ENCODE peak calls at places on chromosome 14, in six cellular contexts. One of them, this sample, is unnamed.
A peak's percentile ranks its signal among the peaks of the same experiment; 100 is the strongest.

GRCh38 chr14:77139540-77140342 is 1.9 kb downstream of the ZDHHC22 start:
- DNase-seq in pancreas: no peak
- DNase-seq in glutamatergic neuron: peak; percentile 86
- DNase-seq in activated naive CD4-positive, alpha-beta T cell: no peak
- DNase-seq in lung microvascular endothelial cell: peak; percentile 35
- DNase-seq in non-pigmented ciliary epithelial cell: no peak
- DNase-seq in this sample: no peak

GRCh38 chr14:75372260-75372659 is 55.6 kb upstream of the JDP2 start:
- DNase-seq in non-pigmented ciliary epithelial cell: no peak
- DNase-seq in lung microvascular endothelial cell: no peak
- DNase-seq in pancreas: no peak
- DNase-seq in activated naive CD4-positive, alpha-beta T cell: no peak
- DNase-seq in glutamatergic neuron: no peak
- DNase-seq in this sample: no peak

GRCh38 chr14:22472935-22473854 is 115.8 kb downstream of the DAD1 start:
- DNase-seq in activated naive CD4-positive, alpha-beta T cell: no peak
- DNase-seq in non-pigmented ciliary epithelial cell: no peak
- DNase-seq in lung microvascular endothelial cell: peak; percentile 67
- DNase-seq in pancreas: no peak
- DNase-seq in glutamatergic neuron: no peak
- DNase-seq in this sample: peak; percentile 10

GRCh38 chr14:91929700-91930099 is 17.8 kb downstream of the FBLN5 start:
- DNase-seq in non-pigmented ciliary epithelial cell: no peak
- DNase-seq in activated naive CD4-positive, alpha-beta T cell: no peak
- DNase-seq in glutamatergic neuron: no peak
- DNase-seq in lung microvascular endothelial cell: peak; percentile 16
- DNase-seq in pancreas: no peak
- DNase-seq in this sample: no peak

GRCh38 chr14:36751116-36751515 is 89.5 kb downstream of the PAX9 start:
- DNase-seq in non-pigmented ciliary epithelial cell: no peak
- DNase-seq in lung microvascular endothelial cell: no peak
- DNase-seq in pancreas: no peak
- DNase-seq in activated naive CD4-positive, alpha-beta T cell: no peak
- DNase-seq in glutamatergic neuron: no peak
- DNase-seq in this sample: no peak

GRCh38 chr14:42664185-42664584 is 1057.5 kb downstream of the LRFN5 start:
- DNase-seq in lung microvascular endothelial cell: no peak
- DNase-seq in pancreas: no peak
- DNase-seq in non-pigmented ciliary epithelial cell: no peak
- DNase-seq in activated naive CD4-positive, alpha-beta T cell: no peak
- DNase-seq in glutamatergic neuron: no peak
- DNase-seq in this sample: no peak

GRCh38 chr14:90061849-90062794 is at the start of gene KCNK13:
- DNase-seq in activated naive CD4-positive, alpha-beta T cell: no peak
- DNase-seq in non-pigmented ciliary epithelial cell: no peak
- DNase-seq in lung microvascular endothelial cell: peak; percentile 15
- DNase-seq in pancreas: peak; percentile 9
- DNase-seq in glutamatergic neuron: peak; percentile 48
- DNase-seq in this sample: no peak

GRCh38 chr14:65461730-65462129 is 49.2 kb downstream of the FUT8 start:
- DNase-seq in non-pigmented ciliary epithelial cell: no peak
- DNase-seq in lung microvascular endothelial cell: peak; percentile 34
- DNase-seq in glutamatergic neuron: no peak
- DNase-seq in pancreas: no peak
- DNase-seq in activated naive CD4-positive, alpha-beta T cell: no peak
- DNase-seq in this sample: no peak

GRCh38 chr14:22047105-22047504 is 373.5 kb upstream of the OR4E1 start:
- DNase-seq in activated naive CD4-positive, alpha-beta T cell: no peak
- DNase-seq in non-pigmented ciliary epithelial cell: no peak
- DNase-seq in glutamatergic neuron: no peak
- DNase-seq in pancreas: no peak
- DNase-seq in lung microvascular endothelial cell: peak; percentile 11
- DNase-seq in this sample: no peak

GRCh38 chr14:74257988-74258704 is 18.9 kb downstream of the VSX2 start:
- DNase-seq in activated naive CD4-positive, alpha-beta T cell: no peak
- DNase-seq in glutamatergic neuron: peak; percentile 78
- DNase-seq in lung microvascular endothelial cell: no peak
- DNase-seq in pancreas: no peak
- DNase-seq in non-pigmented ciliary epithelial cell: no peak
- DNase-seq in this sample: no peak

GRCh38 chr14:36747411-36748184 is 85.9 kb downstream of the PAX9 start:
- DNase-seq in activated naive CD4-positive, alpha-beta T cell: no peak
- DNase-seq in glutamatergic neuron: no peak
- DNase-seq in pancreas: no peak
- DNase-seq in non-pigmented ciliary epithelial cell: no peak
- DNase-seq in lung microvascular endothelial cell: no peak
- DNase-seq in this sample: no peak

GRCh38 chr14:72549026-72549425 is 344.9 kb downstream of the DPF3 start:
- DNase-seq in glutamatergic neuron: no peak
- DNase-seq in lung microvascular endothelial cell: no peak
- DNase-seq in activated naive CD4-positive, alpha-beta T cell: no peak
- DNase-seq in non-pigmented ciliary epithelial cell: no peak
- DNase-seq in pancreas: no peak
- DNase-seq in this sample: no peak

GRCh38 chr14:101590616-101591015 is 29.3 kb downstream of the DIO3 start:
- DNase-seq in pancreas: no peak
- DNase-seq in non-pigmented ciliary epithelial cell: no peak
- DNase-seq in lung microvascular endothelial cell: no peak
- DNase-seq in glutamatergic neuron: peak; percentile 9
- DNase-seq in activated naive CD4-positive, alpha-beta T cell: no peak
- DNase-seq in this sample: no peak

GRCh38 chr14:47917344-47917954 is 242.0 kb upstream of the MDGA2 start:
- DNase-seq in glutamatergic neuron: peak; percentile 47
- DNase-seq in lung microvascular endothelial cell: peak; percentile 2
- DNase-seq in activated naive CD4-positive, alpha-beta T cell: no peak
- DNase-seq in non-pigmented ciliary epithelial cell: no peak
- DNase-seq in pancreas: no peak
- DNase-seq in this sample: peak; percentile 25

GRCh38 chr14:74425525-74426201 is 347 bp downstream of the SYNDIG1L start:
- DNase-seq in non-pigmented ciliary epithelial cell: no peak
- DNase-seq in lung microvascular endothelial cell: peak; percentile 34
- DNase-seq in glutamatergic neuron: peak; percentile 48
- DNase-seq in activated naive CD4-positive, alpha-beta T cell: peak; percentile 31
- DNase-seq in pancreas: peak; percentile 15
- DNase-seq in this sample: no peak

GRCh38 chr14:22002860-22003284 is 329.3 kb upstream of the OR4E1 start:
- DNase-seq in glutamatergic neuron: peak; percentile 63
- DNase-seq in activated naive CD4-positive, alpha-beta T cell: peak; percentile 37
- DNase-seq in lung microvascular endothelial cell: no peak
- DNase-seq in non-pigmented ciliary epithelial cell: no peak
- DNase-seq in pancreas: no peak
- DNase-seq in this sample: no peak

GRCh38 chr14:51441001-51441400 is 201.0 kb downstream of the TMX1 start:
- DNase-seq in glutamatergic neuron: no peak
- DNase-seq in lung microvascular endothelial cell: no peak
- DNase-seq in activated naive CD4-positive, alpha-beta T cell: no peak
- DNase-seq in non-pigmented ciliary epithelial cell: no peak
- DNase-seq in pancreas: no peak
- DNase-seq in this sample: no peak

GRCh38 chr14:71439247-71439646 is 493.0 kb upstream of the RGS6 start:
- DNase-seq in non-pigmented ciliary epithelial cell: no peak
- DNase-seq in glutamatergic neuron: no peak
- DNase-seq in pancreas: no peak
- DNase-seq in lung microvascular endothelial cell: no peak
- DNase-seq in activated naive CD4-positive, alpha-beta T cell: no peak
- DNase-seq in this sample: no peak

GRCh38 chr14:74867673-74868072 is 8.3 kb downstream of the PROX2 start:
- DNase-seq in pancreas: no peak
- DNase-seq in non-pigmented ciliary epithelial cell: no peak
- DNase-seq in glutamatergic neuron: no peak
- DNase-seq in lung microvascular endothelial cell: peak; percentile 50
- DNase-seq in activated naive CD4-positive, alpha-beta T cell: peak; percentile 18
- DNase-seq in this sample: no peak

GRCh38 chr14:74620497-74620921 is 8.5 kb upstream of the LTBP2 start:
- DNase-seq in lung microvascular endothelial cell: peak; percentile 97
- DNase-seq in non-pigmented ciliary epithelial cell: peak; percentile 97
- DNase-seq in pancreas: no peak
- DNase-seq in glutamatergic neuron: no peak
- DNase-seq in activated naive CD4-positive, alpha-beta T cell: no peak
- DNase-seq in this sample: peak; percentile 91

GRCh38 chr14:90091393-90091792 is 29.6 kb downstream of the KCNK13 start:
- DNase-seq in pancreas: no peak
- DNase-seq in non-pigmented ciliary epithelial cell: peak; percentile 34
- DNase-seq in glutamatergic neuron: no peak
- DNase-seq in lung microvascular endothelial cell: peak; percentile 30
- DNase-seq in activated naive CD4-positive, alpha-beta T cell: no peak
- DNase-seq in this sample: no peak

GRCh38 chr14:88829188-88829587 is 4.7 kb downstream of the TTC8 start:
- DNase-seq in activated naive CD4-positive, alpha-beta T cell: no peak
- DNase-seq in pancreas: no peak
- DNase-seq in glutamatergic neuron: no peak
- DNase-seq in non-pigmented ciliary epithelial cell: no peak
- DNase-seq in lung microvascular endothelial cell: no peak
- DNase-seq in this sample: no peak

GRCh38 chr14:103908580-103908979 is 19.7 kb upstream of the TDRD9 start:
- DNase-seq in activated naive CD4-positive, alpha-beta T cell: peak; percentile 14
- DNase-seq in pancreas: no peak
- DNase-seq in non-pigmented ciliary epithelial cell: no peak
- DNase-seq in lung microvascular endothelial cell: no peak
- DNase-seq in glutamatergic neuron: no peak
- DNase-seq in this sample: no peak

This sample was measured in HS-5.